ENCODE peak calls at places on chromosomes 7 and 10, in four cellular contexts. M is stimulated activated naive CD4-positive, alpha-beta T cell; I is putamen; W is NCI-H2171 treated with DMSO at 0.1 percent for 48 hours. F is an unnamed sample.

GRCh38 chr7:145224775-145225174 is 388.9 kb upstream of the TPK1 start:
- DNase-seq in M (no peak), I (no peak), W (no peak), F (no peak)

GRCh38 chr10:37476285-37476684 is 350.9 kb downstream of the ANKRD30A start:
- DNase-seq in M (no peak), I (no peak), W (no peak), F (no peak)

GRCh38 chr7:7416031-7416968 is 119.4 kb downstream of the COL28A1 start:
- DNase-seq in M (no peak), I (no peak), W (no peak), F (no peak)

GRCh38 chr7:155351120-155351870 is 53.6 kb downstream of the INSIG1 start:
- DNase-seq in M (no peak), I (no peak), W (no peak), F (no peak)

GRCh38 chr10:44651834-44652233 is 259.3 kb upstream of the TMEM72 start:
- DNase-seq in M (no peak), I (no peak), W (no peak), F (no peak)

GRCh38 chr7:155227788-155228458 is 69.8 kb upstream of the INSIG1 start:
- DNase-seq in M (no peak), I (no peak), W (no peak), F (no peak)

GRCh38 chr7:67857698-67858097 is 861.1 kb downstream of the TYW1 start:
- DNase-seq in M (no peak), I (no peak), W (no peak), F (no peak)

GRCh38 chr10:130929422-130930325 is 381.8 kb downstream of the TCERG1L start:
- DNase-seq in M (no peak), I (no peak), W (no peak), F (no peak)

GRCh38 chr7:142626420-142627035 is 122.7 kb upstream of the PRSS1 start:
- DNase-seq in M (peak; percentile 67), I (no peak), W (peak; percentile 32), F (peak; percentile 32)

GRCh38 chr7:3112499-3113134 is 69.0 kb upstream of the CARD11 start:
- DNase-seq in M (no peak), I (no peak), W (no peak), F (no peak)

GRCh38 chr7:28405662-28406061 is 6.7 kb upstream of the CREB5 start:
- DNase-seq in M (no peak), I (no peak), W (no peak), F (peak; percentile 30)

GRCh38 chr7:139696547-139696946 is 81.3 kb downstream of the HIPK2 start:
- DNase-seq in M (no peak), I (no peak), W (no peak), F (peak; percentile 55)

GRCh38 chr7:69067397-69067796 is 530.9 kb upstream of the AUTS2 start:
- DNase-seq in M (no peak), I (no peak), W (no peak), F (no peak)

GRCh38 chr7:149414745-149415390 is 46.0 kb downstream of the ZNF777 start:
- DNase-seq in M (peak; percentile 60), I (peak; percentile 77), W (no peak), F (no peak)

GRCh38 chr7:25861704-25862253 is 290.2 kb upstream of the NFE2L3 start:
- DNase-seq in M (peak; percentile 27), I (no peak), W (peak; percentile 55), F (no peak)

GRCh38 chr7:50287121-50287520 is 17.4 kb upstream of the IKZF1 start:
- DNase-seq in M (no peak), I (no peak), W (no peak), F (no peak)

GRCh38 chr7:1977876-1978441 is 254.8 kb downstream of the MAD1L1 start:
- DNase-seq in M (no peak), I (no peak), W (no peak), F (no peak)

GRCh38 chr10:31778627-31779026 is 150.0 kb downstream of the ARHGAP12 start:
- DNase-seq in M (no peak), I (no peak), W (no peak), F (no peak)

GRCh38 chr7:142804715-142805114 is 33.9 kb downstream of the PRSS2 start:
- DNase-seq in M (no peak), I (no peak), W (no peak), F (no peak)

GRCh38 chr7:103989200-103989784 is at the start of gene RELN:
- DNase-seq in M (no peak), I (no peak), W (peak; percentile 68), F (peak; percentile 28)

GRCh38 chr10:4174197-4174596 is 389.2 kb upstream of the KLF6 start:
- DNase-seq in M (no peak), I (no peak), W (no peak), F (no peak)

GRCh38 chr7:138935438-138936079 is 45.6 kb downstream of the KIAA1549 start:
- DNase-seq in M (no peak), I (no peak), W (peak; percentile 96), F (no peak)